ENCODE peak calls at places on chromosomes 4 and X, in seven cellular contexts. E is NCI-H1105; F is HFFc6; N is neural crest cell; B is endothelial cell of umbilical vein; L is IMR-90; S is activated CD4-positive, alpha-beta T cell treated with anti-CD3 and anti-CD28 coated beads, Interleukin-2, amount 50 U/mL, for 24 hours. C is an unnamed sample.
A peak's percentile ranks its signal among the peaks of the same experiment; 100 is the strongest.

GRCh38 chr4:15002659-15003440 is 569 bp downstream of the CPEB2 start:
- DNase-seq in E (peak; percentile 28), F (peak; percentile 76), N (peak; percentile 56), B (peak; percentile 75), L (peak; percentile 87), S (peak; percentile 51), C (peak; percentile 71)

GRCh38 chr4:87363552-87363951 is 27.4 kb downstream of the HSD17B11 start:
- DNase-seq in E (no peak), F (peak; percentile 6), N (no peak), B (no peak), L (no peak), S (no peak), C (no peak)

GRCh38 chr4:75637827-75638226 is 7.5 kb upstream of the CDKL2 start:
- DNase-seq in E (no peak), F (no peak), N (no peak), B (no peak), L (no peak), S (no peak), C (no peak)

GRCh38 chrX:581717-582116 is 48.9 kb upstream of the SHOX start:
- DNase-seq in E (no peak), F (no peak), N (no peak), B (no peak), L (no peak), S (no peak), C (no peak)

GRCh38 chrX:10414872-10415703 is 205.3 kb downstream of the MID1 start:
- DNase-seq in E (no peak), F (peak; percentile 37), N (no peak), B (no peak), L (peak; percentile 43), S (no peak), C (no peak)

GRCh38 chr4:72352746-72353145 is 216.3 kb downstream of the ADAMTS3 start:
- DNase-seq in E (no peak), F (peak; percentile 54), N (no peak), B (no peak), L (no peak), S (no peak), C (no peak)

GRCh38 chr4:2330119-2331042 is 68.5 kb upstream of the MXD4 start:
- DNase-seq in E (no peak), F (peak; percentile 91), N (no peak), B (peak; percentile 71), L (peak; percentile 95), S (no peak), C (no peak)

GRCh38 chrX:50827996-50828395 is 14.0 kb upstream of the SHROOM4 start:
- DNase-seq in E (no peak), F (no peak), N (no peak), B (peak; percentile 12), L (peak; percentile 55), S (no peak), C (no peak)

GRCh38 chrX:9786839-9787635 is 808 bp downstream of the SHROOM2 start:
- DNase-seq in E (no peak), F (no peak), N (no peak), B (peak; percentile 49), L (no peak), S (no peak), C (peak; percentile 22)

GRCh38 chr4:3283916-3284315 is 8.9 kb upstream of the RGS12 start:
- DNase-seq in E (no peak), F (no peak), N (no peak), B (no peak), L (no peak), S (no peak), C (peak; percentile 9)

GRCh38 chrX:107629533-107629909 is 1.2 kb downstream of the PRPS1 start:
- DNase-seq in E (no peak), F (no peak), N (no peak), B (peak; percentile 5), L (peak; percentile 36), S (no peak), C (no peak)

GRCh38 chr4:38466401-38466800 is 197.6 kb upstream of the KLF3 start:
- DNase-seq in E (no peak), F (no peak), N (no peak), B (no peak), L (no peak), S (no peak), C (no peak)

GRCh38 chr4:119191505-119191904 is 21.0 kb upstream of the USP53 start:
- DNase-seq in E (no peak), F (no peak), N (no peak), B (no peak), L (no peak), S (no peak), C (no peak)

GRCh38 chr4:172707622-172708021 is 461.0 kb upstream of the GALNT7 start:
- DNase-seq in E (peak; percentile 86), F (no peak), N (no peak), B (no peak), L (no peak), S (no peak), C (no peak)

GRCh38 chr4:16585053-16585452 is 313.4 kb downstream of the LDB2 start:
- DNase-seq in E (no peak), F (no peak), N (no peak), B (no peak), L (no peak), S (no peak), C (no peak)

GRCh38 chrX:30787012-30787411 is 102.0 kb downstream of the TAB3 start:
- DNase-seq in E (no peak), F (no peak), N (no peak), B (no peak), L (no peak), S (no peak), C (no peak)

GRCh38 chr4:7423801-7424552 is 10.8 kb downstream of the PSAPL1 start:
- DNase-seq in E (no peak), F (no peak), N (no peak), B (no peak), L (no peak), S (no peak), C (no peak)

GRCh38 chr4:8315343-8316250 is 46.0 kb downstream of the HTRA3 start:
- DNase-seq in E (peak; percentile 61), F (peak; percentile 69), N (peak; percentile 21), B (peak; percentile 81), L (peak; percentile 89), S (no peak), C (no peak)

GRCh38 chrX:1391370-1391706 is 575 bp downstream of the SLC25A6 start:
- DNase-seq in E (no peak), F (no peak), N (peak; percentile 91), B (peak; percentile 89), L (no peak), S (no peak), C (peak; percentile 84)

GRCh38 chr4:54683616-54684346 is 26.0 kb downstream of the KIT start:
- DNase-seq in E (no peak), F (peak; percentile 47), N (no peak), B (peak; percentile 39), L (no peak), S (no peak), C (peak; percentile 56)

GRCh38 chrX:34332336-34332735 is 200.2 kb upstream of the FAM47A start:
- DNase-seq in E (no peak), F (no peak), N (no peak), B (no peak), L (no peak), S (no peak), C (no peak)

GRCh38 chr4:84971319-84971932 is 4.9 kb upstream of the WDFY3 start:
- DNase-seq in E (peak; percentile 43), F (peak; percentile 69), N (no peak), B (peak; percentile 63), L (peak; percentile 70), S (no peak), C (no peak)

C was measured in WTC11.